ENCODE peak calls at places on chromosomes 1 and 21, in five cellular contexts. One of them, this sample, is unnamed.

GRCh38 chr1:36322786-36323635 is 434 bp downstream of the EVA1B start:
- DNase-seq in fibroblast of lung: peak
- DNase-seq in CD8-positive, alpha-beta T cell: peak
- DNase-seq in transverse colon: peak
- DNase-seq in MM.1S: no peak
- DNase-seq in this sample: no peak

GRCh38 chr1:9957726-9958125 is 14.5 kb downstream of the NMNAT1 start:
- DNase-seq in fibroblast of lung: no peak
- DNase-seq in CD8-positive, alpha-beta T cell: no peak
- DNase-seq in transverse colon: no peak
- DNase-seq in MM.1S: no peak
- DNase-seq in this sample: no peak

GRCh38 chr1:55378582-55378981 is 163.4 kb upstream of the USP24 start:
- DNase-seq in fibroblast of lung: peak
- DNase-seq in CD8-positive, alpha-beta T cell: no peak
- DNase-seq in transverse colon: peak
- DNase-seq in MM.1S: peak
- DNase-seq in this sample: peak

GRCh38 chr1:225691377-225691776 is 38.5 kb upstream of the ENAH start:
- DNase-seq in fibroblast of lung: peak
- DNase-seq in CD8-positive, alpha-beta T cell: no peak
- DNase-seq in transverse colon: no peak
- DNase-seq in MM.1S: no peak
- DNase-seq in this sample: no peak

GRCh38 chr1:235649722-235650163 is at the start of gene GNG4:
- DNase-seq in fibroblast of lung: no peak
- DNase-seq in CD8-positive, alpha-beta T cell: no peak
- DNase-seq in transverse colon: no peak
- DNase-seq in MM.1S: no peak
- DNase-seq in this sample: peak

GRCh38 chr1:155219592-155220031 is 11.1 kb downstream of the MTX1 start:
- DNase-seq in fibroblast of lung: no peak
- DNase-seq in CD8-positive, alpha-beta T cell: no peak
- DNase-seq in transverse colon: peak
- DNase-seq in MM.1S: no peak
- DNase-seq in this sample: no peak

GRCh38 chr1:206684478-206685255 is at the start of gene MAPKAPK2:
- DNase-seq in fibroblast of lung: peak
- DNase-seq in CD8-positive, alpha-beta T cell: peak
- DNase-seq in transverse colon: peak
- DNase-seq in MM.1S: peak
- DNase-seq in this sample: peak

GRCh38 chr1:36258960-36259344 is 34.7 kb downstream of the THRAP3 start:
- DNase-seq in fibroblast of lung: peak
- DNase-seq in CD8-positive, alpha-beta T cell: no peak
- DNase-seq in transverse colon: no peak
- DNase-seq in MM.1S: no peak
- DNase-seq in this sample: no peak

GRCh38 chr1:207026177-207026576 is 6.4 kb downstream of the C1orf116 start:
- DNase-seq in fibroblast of lung: peak
- DNase-seq in CD8-positive, alpha-beta T cell: no peak
- DNase-seq in transverse colon: no peak
- DNase-seq in MM.1S: no peak
- DNase-seq in this sample: no peak

GRCh38 chr1:12202577-12202976 is 27.3 kb upstream of the VPS13D start:
- DNase-seq in fibroblast of lung: no peak
- DNase-seq in CD8-positive, alpha-beta T cell: no peak
- DNase-seq in transverse colon: no peak
- DNase-seq in MM.1S: no peak
- DNase-seq in this sample: no peak

GRCh38 chr1:87730274-87731222 is 401.9 kb downstream of the LMO4 start:
- DNase-seq in fibroblast of lung: peak
- DNase-seq in CD8-positive, alpha-beta T cell: no peak
- DNase-seq in transverse colon: no peak
- DNase-seq in MM.1S: no peak
- DNase-seq in this sample: no peak

GRCh38 chr1:159922499-159923202 is 2.7 kb downstream of the TAGLN2 start:
- DNase-seq in fibroblast of lung: peak
- DNase-seq in CD8-positive, alpha-beta T cell: no peak
- DNase-seq in transverse colon: peak
- DNase-seq in MM.1S: no peak
- DNase-seq in this sample: no peak

GRCh38 chr1:200960236-200960947 is 63.1 kb downstream of the KIF21B start:
- DNase-seq in fibroblast of lung: no peak
- DNase-seq in CD8-positive, alpha-beta T cell: no peak
- DNase-seq in transverse colon: no peak
- DNase-seq in MM.1S: no peak
- DNase-seq in this sample: no peak

GRCh38 chr1:57124768-57125446 is 159.1 kb upstream of the C8B start:
- DNase-seq in fibroblast of lung: peak
- DNase-seq in CD8-positive, alpha-beta T cell: no peak
- DNase-seq in transverse colon: no peak
- DNase-seq in MM.1S: no peak
- DNase-seq in this sample: no peak

GRCh38 chr1:1777510-1777909 is 760 bp downstream of the NADK start:
- DNase-seq in fibroblast of lung: peak
- DNase-seq in CD8-positive, alpha-beta T cell: no peak
- DNase-seq in transverse colon: no peak
- DNase-seq in MM.1S: peak
- DNase-seq in this sample: no peak

GRCh38 chr1:187129132-187129531 is 300.4 kb downstream of the PLA2G4A start:
- DNase-seq in fibroblast of lung: no peak
- DNase-seq in CD8-positive, alpha-beta T cell: no peak
- DNase-seq in transverse colon: no peak
- DNase-seq in MM.1S: no peak
- DNase-seq in this sample: no peak

GRCh38 chr1:44571712-44572571 is 102.3 kb downstream of the TMEM53 start:
- DNase-seq in fibroblast of lung: no peak
- DNase-seq in CD8-positive, alpha-beta T cell: no peak
- DNase-seq in transverse colon: no peak
- DNase-seq in MM.1S: peak
- DNase-seq in this sample: no peak

GRCh38 chr1:9849691-9850441 is 26.1 kb upstream of the CLSTN1 start:
- DNase-seq in fibroblast of lung: no peak
- DNase-seq in CD8-positive, alpha-beta T cell: no peak
- DNase-seq in transverse colon: no peak
- DNase-seq in MM.1S: no peak
- DNase-seq in this sample: no peak

GRCh38 chr1:116268211-116268610 is 104.8 kb upstream of the ATP1A1 start:
- DNase-seq in fibroblast of lung: no peak
- DNase-seq in CD8-positive, alpha-beta T cell: no peak
- DNase-seq in transverse colon: peak
- DNase-seq in MM.1S: peak
- DNase-seq in this sample: no peak

GRCh38 chr1:41647202-41648135 is 163.0 kb upstream of the EDN2 start:
- DNase-seq in fibroblast of lung: no peak
- DNase-seq in CD8-positive, alpha-beta T cell: no peak
- DNase-seq in transverse colon: peak
- DNase-seq in MM.1S: no peak
- DNase-seq in this sample: no peak

GRCh38 chr1:228350179-228350742 is 56.4 kb downstream of the TRIM11 start:
- DNase-seq in fibroblast of lung: no peak
- DNase-seq in CD8-positive, alpha-beta T cell: no peak
- DNase-seq in transverse colon: no peak
- DNase-seq in MM.1S: no peak
- DNase-seq in this sample: no peak

GRCh38 chr1:149978547-149979023 is 31.9 kb downstream of the OTUD7B start:
- DNase-seq in fibroblast of lung: no peak
- DNase-seq in CD8-positive, alpha-beta T cell: no peak
- DNase-seq in transverse colon: peak
- DNase-seq in MM.1S: no peak
- DNase-seq in this sample: no peak

GRCh38 chr1:39720094-39720999 is 18.3 kb upstream of the PPIE start:
- DNase-seq in fibroblast of lung: peak
- DNase-seq in CD8-positive, alpha-beta T cell: no peak
- DNase-seq in transverse colon: no peak
- DNase-seq in MM.1S: peak
- DNase-seq in this sample: no peak

GRCh38 chr21:43194303-43195130 is 25.7 kb downstream of the CRYAA start:
- DNase-seq in fibroblast of lung: no peak
- DNase-seq in CD8-positive, alpha-beta T cell: peak
- DNase-seq in transverse colon: no peak
- DNase-seq in MM.1S: no peak
- DNase-seq in this sample: no peak

GRCh38 chr1:220880726-220881506 is 1.7 kb downstream of the HLX start:
- DNase-seq in fibroblast of lung: peak
- DNase-seq in CD8-positive, alpha-beta T cell: no peak
- DNase-seq in transverse colon: peak
- DNase-seq in MM.1S: no peak
- DNase-seq in this sample: peak

GRCh38 chr1:203288351-203288894 is 16.9 kb upstream of the BTG2 start:
- DNase-seq in fibroblast of lung: no peak
- DNase-seq in CD8-positive, alpha-beta T cell: no peak
- DNase-seq in transverse colon: no peak
- DNase-seq in MM.1S: peak
- DNase-seq in this sample: no peak

GRCh38 chr1:203289281-203289981 is 15.9 kb upstream of the BTG2 start:
- DNase-seq in fibroblast of lung: no peak
- DNase-seq in CD8-positive, alpha-beta T cell: peak
- DNase-seq in transverse colon: peak
- DNase-seq in MM.1S: peak
- DNase-seq in this sample: no peak

GRCh38 chr1:203289982-203290260 is 15.4 kb upstream of the BTG2 start:
- DNase-seq in fibroblast of lung: no peak
- DNase-seq in CD8-positive, alpha-beta T cell: no peak
- DNase-seq in transverse colon: no peak
- DNase-seq in MM.1S: no peak
- DNase-seq in this sample: no peak

GRCh38 chr1:203290261-203291089 is 14.8 kb upstream of the BTG2 start:
- DNase-seq in fibroblast of lung: peak
- DNase-seq in CD8-positive, alpha-beta T cell: peak
- DNase-seq in transverse colon: peak
- DNase-seq in MM.1S: peak
- DNase-seq in this sample: peak

DNA sequence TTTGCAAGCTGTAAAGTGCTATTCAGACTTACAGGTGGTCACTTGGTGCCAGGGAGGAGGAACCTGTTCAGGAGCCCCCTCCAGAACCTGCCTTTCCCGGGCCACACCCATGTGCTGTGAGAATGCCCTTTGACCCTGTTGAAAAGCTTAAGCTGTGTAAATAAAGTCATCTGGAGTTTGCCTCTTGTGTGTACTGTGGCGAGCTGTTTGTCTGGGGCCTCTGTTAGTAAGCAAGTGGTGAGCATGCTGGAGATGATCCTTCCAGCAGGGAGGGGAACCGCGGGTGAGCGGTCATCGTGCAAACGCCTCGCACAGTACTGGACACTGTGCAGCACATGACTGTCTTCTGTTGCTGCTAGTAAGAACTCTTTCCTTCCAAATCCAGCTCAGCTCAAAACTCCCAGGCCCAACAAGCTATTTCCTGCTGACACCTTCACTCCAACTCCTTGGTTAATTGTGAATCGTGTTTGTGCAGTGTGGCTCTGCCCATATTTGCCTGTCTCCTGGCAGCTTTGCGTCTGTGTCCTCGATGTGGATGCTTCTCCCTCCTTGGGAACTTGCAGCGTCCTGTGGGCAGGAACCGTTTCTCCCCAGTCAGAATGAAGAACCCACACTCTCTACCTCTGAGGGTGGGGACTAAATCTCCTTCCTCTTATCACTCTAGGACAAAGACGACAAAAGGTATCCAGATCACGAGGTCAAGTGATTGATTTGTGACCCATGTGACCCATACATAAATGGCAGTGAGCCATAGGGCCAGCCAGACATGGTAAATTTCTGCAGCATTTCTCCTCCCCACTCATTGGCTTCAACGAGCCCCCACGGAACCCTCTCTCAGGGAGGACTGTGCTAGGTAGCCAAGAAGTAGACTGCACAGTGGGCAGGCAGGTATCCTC is 13.9 kb upstream of the BTG2 start:
- DNase-seq in fibroblast of lung: no peak
- DNase-seq in CD8-positive, alpha-beta T cell: no peak
- DNase-seq in transverse colon: peak
- DNase-seq in MM.1S: no peak
- DNase-seq in this sample: no peak
- H3K4me3 ChIP-seq in fibroblast of lung: no peak
- H3K4me3 ChIP-seq in CD8-positive, alpha-beta T cell: peak
- H3K4me3 ChIP-seq in transverse colon: no peak
- H3K4me3 ChIP-seq in MM.1S: no peak
- H3K4me3 ChIP-seq in this sample: peak

DNA sequence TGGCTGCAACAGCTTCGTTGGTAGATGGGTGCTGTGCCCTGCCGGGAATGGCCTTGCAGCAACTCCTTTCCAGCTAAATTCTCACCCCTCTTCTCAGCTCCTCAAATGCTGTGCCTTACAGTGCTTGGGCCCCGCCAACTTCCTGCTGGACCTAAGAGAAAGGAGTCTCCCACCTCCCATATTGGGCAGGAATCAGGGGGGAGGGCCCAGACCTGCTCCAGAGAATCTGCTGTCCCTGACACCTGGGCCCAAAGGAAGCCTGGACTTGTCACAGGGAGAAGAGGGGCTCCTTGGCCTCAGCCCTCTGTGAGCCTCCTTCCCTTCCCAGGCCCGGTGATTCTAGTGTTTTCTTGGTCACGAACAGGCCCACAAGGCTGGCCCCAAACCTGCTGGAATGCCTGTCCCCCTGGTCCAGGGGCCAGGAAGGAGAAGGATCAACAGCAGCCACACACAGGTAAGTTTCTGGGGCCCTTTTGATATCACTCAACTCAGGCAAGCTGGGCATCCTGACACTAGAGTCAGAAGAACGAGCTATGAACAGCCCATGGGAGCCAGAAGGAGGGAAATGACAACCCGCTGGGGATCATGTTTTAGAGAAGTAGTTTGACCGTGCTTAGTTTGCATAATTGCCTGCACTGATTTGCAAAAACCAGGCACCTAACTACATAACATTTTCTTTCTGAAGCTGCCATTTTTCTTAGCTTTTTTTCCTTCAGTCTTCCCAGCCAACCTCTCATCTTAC is 86.2 kb downstream of the CD247 start:
- DNase-seq in fibroblast of lung: no peak
- DNase-seq in CD8-positive, alpha-beta T cell: no peak
- DNase-seq in transverse colon: no peak
- DNase-seq in MM.1S: no peak
- DNase-seq in this sample: no peak
- H3K27ac ChIP-seq in fibroblast of lung: no peak
- H3K27ac ChIP-seq in CD8-positive, alpha-beta T cell: no peak
- H3K27ac ChIP-seq in transverse colon: no peak
- H3K27ac ChIP-seq in MM.1S: no peak
- H3K27ac ChIP-seq in this sample: no peak

DNA sequence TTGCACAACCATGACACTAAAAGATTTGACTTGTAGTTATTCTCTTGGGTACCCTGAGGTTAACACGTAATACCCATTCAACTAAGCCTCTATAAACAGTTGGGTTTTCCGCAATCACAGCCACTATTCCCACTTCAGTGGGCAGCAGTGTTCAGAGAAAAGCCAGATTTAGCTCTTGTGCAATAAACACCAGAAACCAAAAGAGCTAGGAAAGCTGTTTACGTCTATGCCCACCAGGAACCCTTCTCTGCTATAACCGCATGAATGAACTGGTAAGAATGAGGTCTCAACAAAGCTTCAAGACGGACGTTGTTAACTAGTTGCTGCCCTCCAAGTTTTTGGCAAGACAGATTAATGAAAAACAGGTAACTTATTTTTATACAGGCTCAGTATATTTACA is 101.3 kb downstream of the SLC45A1 start:
- DNase-seq in fibroblast of lung: no peak
- DNase-seq in CD8-positive, alpha-beta T cell: peak
- DNase-seq in transverse colon: no peak
- DNase-seq in MM.1S: no peak
- DNase-seq in this sample: no peak
- H3K4me3 ChIP-seq in fibroblast of lung: peak
- H3K4me3 ChIP-seq in CD8-positive, alpha-beta T cell: no peak
- H3K4me3 ChIP-seq in transverse colon: no peak
- H3K4me3 ChIP-seq in MM.1S: no peak
- H3K4me3 ChIP-seq in this sample: peak

GRCh38 chr1:23978825-23979224 is 1.3 kb downstream of the SRSF10 start:
- DNase-seq in fibroblast of lung: no peak
- DNase-seq in CD8-positive, alpha-beta T cell: no peak
- DNase-seq in transverse colon: no peak
- DNase-seq in MM.1S: no peak
- DNase-seq in this sample: no peak
- H3K27ac ChIP-seq in fibroblast of lung: peak
- H3K27ac ChIP-seq in CD8-positive, alpha-beta T cell: no peak
- H3K27ac ChIP-seq in transverse colon: peak
- H3K27ac ChIP-seq in MM.1S: no peak
- H3K27ac ChIP-seq in this sample: no peak

This sample was measured in esophagus muscularis mucosa.